ENCODE peak calls at places on chromosomes 5 and 9, in five cellular contexts. F is heart right ventricle, T is psoas muscle, V is caudate nucleus, R is hepatocyte. O is an unnamed sample.

GRCh38 chr5:91079037-91079436 is 304.1 kb downstream of the ARRDC3 start:
- DNase-seq in F (no peak), T (no peak), V (no peak), R (no peak), O (no peak)

GRCh38 chr5:143060018-143060417 is 289.8 kb downstream of the ARHGAP26 start:
- DNase-seq in F (no peak), T (no peak), V (no peak), R (no peak), O (no peak)

GRCh38 chr5:58505971-58506640 is 14.9 kb downstream of the GAPT start:
- DNase-seq in F (no peak), T (no peak), V (no peak), R (no peak), O (no peak)

GRCh38 chr9:75233011-75233410 is 144.7 kb downstream of the OSTF1 start:
- DNase-seq in F (no peak), T (no peak), V (no peak), R (no peak), O (no peak)

GRCh38 chr5:9354336-9355081 is 191.4 kb downstream of the SEMA5A start:
- DNase-seq in F (no peak), T (no peak), V (no peak), R (no peak), O (no peak)

GRCh38 chr9:4865685-4866084 is 72.9 kb downstream of the RCL1 start:
- DNase-seq in F (no peak), T (no peak), V (no peak), R (no peak), O (no peak)

GRCh38 chr5:93621340-93621872 is 38.4 kb downstream of the NR2F1 start:
- DNase-seq in F (peak; percentile 83), T (peak; percentile 82), V (peak; percentile 75), R (peak; percentile 70), O (peak; percentile 92)

GRCh38 chr9:98993570-98993945 is 49.9 kb downstream of the COL15A1 start:
- DNase-seq in F (peak; percentile 46), T (no peak), V (no peak), R (no peak), O (no peak)

GRCh38 chr5:126808619-126809018 is 31.7 kb downstream of the LMNB1 start:
- DNase-seq in F (no peak), T (no peak), V (no peak), R (peak; percentile 32), O (no peak)

GRCh38 chr5:116814656-116815055 is 240.0 kb upstream of the SEMA6A start:
- DNase-seq in F (no peak), T (no peak), V (no peak), R (no peak), O (no peak)
- H3K27ac ChIP-seq in F (no peak overlapping the region), T (no peak overlapping the region), V (no peak overlapping the region), R (no peak overlapping the region), O (no peak overlapping the region)

DNA sequence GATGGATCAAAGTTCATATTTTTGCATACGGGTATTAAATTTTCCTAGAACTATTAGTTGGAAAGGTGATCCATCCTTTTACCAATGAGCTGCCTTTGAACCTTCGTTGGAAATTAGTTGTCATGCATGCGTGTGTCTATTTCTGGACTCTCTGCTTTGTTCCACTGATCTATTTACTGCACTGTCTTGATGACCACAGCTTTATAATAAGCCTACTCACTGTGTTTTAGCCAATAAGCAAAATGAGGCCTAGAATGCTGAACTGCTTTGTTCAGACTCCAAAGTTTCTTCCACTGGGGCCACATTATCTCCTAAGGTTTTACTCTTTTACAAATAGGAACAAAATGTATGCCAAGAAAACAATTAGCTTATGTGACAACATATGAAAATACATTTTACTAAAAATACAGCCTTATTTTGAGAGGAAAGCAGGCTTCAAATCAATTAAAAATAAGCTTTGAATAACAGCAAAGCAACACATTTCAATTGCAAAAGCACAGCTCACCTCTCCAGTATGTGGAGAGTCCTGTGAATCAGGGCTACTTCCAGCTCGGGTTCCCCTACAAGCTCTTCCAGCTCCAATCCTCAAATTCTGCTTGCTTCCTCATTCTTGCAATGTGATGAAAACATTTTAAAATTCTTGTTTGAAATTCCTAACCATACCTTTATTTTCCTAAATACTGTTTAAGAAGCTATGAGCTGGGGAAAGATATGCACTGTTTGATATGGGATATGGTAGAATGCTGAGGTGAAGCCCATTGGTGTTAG is 72.0 kb downstream of the RETREG1 start:
- DNase-seq in F (no peak), T (no peak), V (no peak), R (no peak), O (no peak)
- H3K27ac ChIP-seq in F (peak overlapping the region; percentile 59), T (peak overlapping the region; percentile 84), V (peak overlapping the region; percentile 9), R (peak overlapping the region; percentile 2), O (no peak overlapping the region)

GRCh38 chr9:112866662-112867274 is 23.9 kb downstream of the SLC46A2 start:
- DNase-seq in F (no peak), T (no peak), V (no peak), R (no peak), O (no peak)

GRCh38 chr9:112864982-112865381 is 25.7 kb downstream of the SLC46A2 start:
- DNase-seq in F (no peak), T (no peak), V (no peak), R (no peak), O (no peak)

GRCh38 chr9:112868956-112869594 is 21.6 kb downstream of the SLC46A2 start:
- DNase-seq in F (no peak), T (no peak), V (no peak), R (no peak), O (no peak)

GRCh38 chr9:112868461-112868860 is 22.2 kb downstream of the SLC46A2 start:
- DNase-seq in F (no peak), T (no peak), V (no peak), R (no peak), O (no peak)

GRCh38 chr9:112867275-112867991 is 23.2 kb downstream of the SLC46A2 start:
- DNase-seq in F (no peak), T (no peak), V (no peak), R (peak; percentile 57), O (no peak)
- H3K27ac ChIP-seq in F (no peak overlapping the region), T (no peak overlapping the region), V (no peak overlapping the region), R (peak overlapping the region; percentile 86), O (no peak overlapping the region)

DNA sequence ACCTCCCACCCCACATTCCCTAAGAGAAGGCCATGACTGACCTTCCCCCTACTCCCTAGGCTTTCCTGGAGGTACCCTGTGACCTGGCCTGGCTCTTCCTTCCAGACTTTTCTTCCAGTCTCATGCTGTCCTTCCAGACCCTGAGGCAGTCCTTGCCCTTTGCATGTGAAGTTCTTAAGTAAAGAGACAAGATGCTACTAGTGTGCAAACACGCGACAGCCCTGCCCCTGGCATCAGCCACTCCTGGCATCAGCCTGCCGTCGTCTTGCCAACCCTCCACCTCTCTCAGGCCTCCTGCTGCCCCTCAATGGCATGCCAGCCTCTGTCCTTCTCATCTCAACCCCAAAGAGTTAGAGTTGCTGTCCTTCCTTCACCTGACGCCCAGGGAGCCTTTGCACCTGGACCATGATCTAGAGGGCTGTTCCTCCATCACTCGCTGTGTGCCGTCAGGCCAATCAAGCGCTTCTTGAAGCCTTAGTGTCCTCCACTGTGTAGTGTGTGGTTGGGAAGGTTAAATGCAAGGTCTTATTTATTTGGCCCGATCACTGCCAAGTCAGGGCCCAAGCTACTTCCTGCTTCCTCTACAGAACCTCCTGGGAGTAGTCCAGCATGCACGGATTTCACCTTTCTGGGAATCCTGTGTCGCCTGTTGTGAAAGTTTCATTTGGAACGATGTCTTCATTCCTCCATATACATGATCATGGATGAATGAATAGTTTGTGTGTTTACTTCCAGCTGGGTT is 61.9 kb downstream of the WWC1 start:
- DNase-seq in F (no peak), T (no peak), V (no peak), R (no peak), O (no peak)
- H3K27ac ChIP-seq in F (no peak overlapping the region), T (no peak overlapping the region), V (no peak overlapping the region), R (no peak overlapping the region), O (no peak overlapping the region)